ENCODE peak calls at places on chromosome 13, in ten cellular contexts. One of them, this sample, is unnamed. For H3K4me1, the result is how much of the 10 kb centered on the place peaks cover.

GRCh38 chr13:97241761-97242160 is 19.6 kb downstream of the MBNL2 start:
- DNase-seq in transverse colon: no peak
- DNase-seq in HepG2: no peak
- DNase-seq in heart right ventricle: no peak
- DNase-seq in mesendoderm: no peak
- DNase-seq in tibial artery: no peak
- DNase-seq in neural progenitor cell: no peak
- DNase-seq in CD8-positive, alpha-beta T cell: no peak
- DNase-seq in A549: no peak
- DNase-seq in ascending aorta: no peak
- DNase-seq in this sample: no peak

GRCh38 chr13:109735567-109735966 is 50.8 kb downstream of the IRS2 start:
- DNase-seq in transverse colon: no peak
- DNase-seq in HepG2: no peak
- DNase-seq in heart right ventricle: no peak
- DNase-seq in mesendoderm: no peak
- DNase-seq in tibial artery: no peak
- DNase-seq in neural progenitor cell: no peak
- DNase-seq in CD8-positive, alpha-beta T cell: no peak
- DNase-seq in A549: no peak
- DNase-seq in ascending aorta: no peak
- DNase-seq in this sample: no peak

GRCh38 chr13:34678154-34678553 is 263.9 kb upstream of the NBEA start:
- DNase-seq in transverse colon: no peak
- DNase-seq in HepG2: peak
- DNase-seq in heart right ventricle: no peak
- DNase-seq in mesendoderm: no peak
- DNase-seq in tibial artery: no peak
- DNase-seq in neural progenitor cell: no peak
- DNase-seq in CD8-positive, alpha-beta T cell: no peak
- DNase-seq in A549: peak
- DNase-seq in ascending aorta: no peak
- DNase-seq in this sample: peak

GRCh38 chr13:108959254-108959653 is 329.8 kb downstream of the MYO16 start:
- DNase-seq in transverse colon: no peak
- DNase-seq in HepG2: no peak
- DNase-seq in heart right ventricle: no peak
- DNase-seq in mesendoderm: no peak
- DNase-seq in tibial artery: no peak
- DNase-seq in neural progenitor cell: no peak
- DNase-seq in CD8-positive, alpha-beta T cell: no peak
- DNase-seq in A549: no peak
- DNase-seq in ascending aorta: no peak
- DNase-seq in this sample: no peak

GRCh38 chr13:25752957-25753540 is 298.8 kb downstream of the SHISA2 start:
- DNase-seq in transverse colon: peak
- DNase-seq in HepG2: no peak
- DNase-seq in heart right ventricle: peak
- DNase-seq in mesendoderm: no peak
- DNase-seq in tibial artery: peak
- DNase-seq in neural progenitor cell: no peak
- DNase-seq in CD8-positive, alpha-beta T cell: no peak
- DNase-seq in A549: no peak
- DNase-seq in ascending aorta: no peak
- DNase-seq in this sample: peak

GRCh38 chr13:74090397-74090796 is 43.8 kb downstream of the KLF12 start:
- DNase-seq in transverse colon: no peak
- DNase-seq in HepG2: no peak
- DNase-seq in heart right ventricle: no peak
- DNase-seq in mesendoderm: no peak
- DNase-seq in tibial artery: no peak
- DNase-seq in neural progenitor cell: no peak
- DNase-seq in CD8-positive, alpha-beta T cell: no peak
- DNase-seq in A549: no peak
- DNase-seq in ascending aorta: no peak
- DNase-seq in this sample: no peak

GRCh38 chr13:72886272-72887062 is 104.5 kb downstream of the PIBF1 start:
- DNase-seq in transverse colon: no peak
- DNase-seq in HepG2: no peak
- DNase-seq in heart right ventricle: no peak
- DNase-seq in mesendoderm: no peak
- DNase-seq in tibial artery: no peak
- DNase-seq in neural progenitor cell: no peak
- DNase-seq in CD8-positive, alpha-beta T cell: no peak
- DNase-seq in A549: no peak
- DNase-seq in ascending aorta: no peak
- DNase-seq in this sample: no peak

GRCh38 chr13:107157272-107157671 is 589.3 kb upstream of the ARGLU1 start:
- DNase-seq in transverse colon: no peak
- DNase-seq in HepG2: no peak
- DNase-seq in heart right ventricle: no peak
- DNase-seq in mesendoderm: no peak
- DNase-seq in tibial artery: no peak
- DNase-seq in neural progenitor cell: no peak
- DNase-seq in CD8-positive, alpha-beta T cell: no peak
- DNase-seq in A549: no peak
- DNase-seq in ascending aorta: no peak
- DNase-seq in this sample: no peak

GRCh38 chr13:39385621-39386231 is 217.3 kb downstream of the LHFPL6 start:
- DNase-seq in transverse colon: no peak
- DNase-seq in HepG2: no peak
- DNase-seq in heart right ventricle: no peak
- DNase-seq in mesendoderm: peak
- DNase-seq in tibial artery: no peak
- DNase-seq in neural progenitor cell: peak
- DNase-seq in CD8-positive, alpha-beta T cell: no peak
- DNase-seq in A549: no peak
- DNase-seq in ascending aorta: no peak
- DNase-seq in this sample: no peak

GRCh38 chr13:40664100-40665060 is 2.1 kb downstream of the FOXO1 start:
- DNase-seq in transverse colon: peak
- DNase-seq in HepG2: peak
- DNase-seq in heart right ventricle: peak
- DNase-seq in mesendoderm: peak
- DNase-seq in tibial artery: peak
- DNase-seq in neural progenitor cell: peak
- DNase-seq in CD8-positive, alpha-beta T cell: peak
- DNase-seq in A549: peak
- DNase-seq in ascending aorta: no peak
- DNase-seq in this sample: peak

GRCh38 chr13:30255696-30256095 is 51.7 kb downstream of the KATNAL1 start:
- DNase-seq in transverse colon: no peak
- DNase-seq in HepG2: no peak
- DNase-seq in heart right ventricle: no peak
- DNase-seq in mesendoderm: no peak
- DNase-seq in tibial artery: no peak
- DNase-seq in neural progenitor cell: no peak
- DNase-seq in CD8-positive, alpha-beta T cell: no peak
- DNase-seq in A549: no peak
- DNase-seq in ascending aorta: no peak
- DNase-seq in this sample: no peak

GRCh38 chr13:30256713-30257432 is 50.5 kb downstream of the KATNAL1 start:
- DNase-seq in transverse colon: no peak
- DNase-seq in HepG2: no peak
- DNase-seq in heart right ventricle: no peak
- DNase-seq in mesendoderm: peak
- DNase-seq in tibial artery: no peak
- DNase-seq in neural progenitor cell: no peak
- DNase-seq in CD8-positive, alpha-beta T cell: no peak
- DNase-seq in A549: peak
- DNase-seq in ascending aorta: no peak
- DNase-seq in this sample: no peak

GRCh38 chr13:30253830-30254229 is 53.5 kb downstream of the KATNAL1 start:
- DNase-seq in transverse colon: no peak
- DNase-seq in HepG2: no peak
- DNase-seq in heart right ventricle: no peak
- DNase-seq in mesendoderm: no peak
- DNase-seq in tibial artery: no peak
- DNase-seq in neural progenitor cell: no peak
- DNase-seq in CD8-positive, alpha-beta T cell: no peak
- DNase-seq in A549: no peak
- DNase-seq in ascending aorta: no peak
- DNase-seq in this sample: no peak

DNA sequence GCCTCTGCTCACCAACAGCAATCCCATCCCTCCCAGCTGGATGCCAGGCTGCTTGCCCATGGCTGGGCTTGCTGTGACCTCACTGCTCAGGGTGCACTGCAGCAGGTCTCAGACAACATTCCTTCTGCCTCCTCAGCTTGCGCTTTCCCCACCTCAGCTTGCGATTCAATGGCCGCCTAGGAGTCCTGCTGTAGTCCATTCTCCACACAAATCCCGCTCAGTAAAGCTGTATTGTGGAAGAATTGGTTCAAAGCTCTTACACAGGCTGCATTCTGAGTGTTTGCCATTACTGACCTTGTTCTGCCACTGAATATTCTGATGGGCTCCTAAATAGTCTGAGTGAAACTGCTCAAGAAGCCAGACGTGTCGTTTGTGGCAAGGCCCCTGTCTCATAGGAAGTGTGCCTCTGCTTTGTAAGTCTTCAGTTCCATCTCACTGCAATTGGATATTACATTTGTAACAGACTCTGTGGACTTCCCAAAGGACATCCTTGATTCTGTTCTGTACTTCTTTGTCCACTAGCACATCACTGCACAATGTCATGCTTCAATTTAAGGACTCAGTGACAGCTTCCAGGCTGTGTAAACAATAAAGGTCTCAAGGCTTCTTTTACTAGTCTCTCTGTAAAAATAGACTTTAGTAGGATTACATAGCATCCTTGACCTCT is 49.8 kb downstream of the KATNAL1 start:
- DNase-seq in transverse colon: no peak
- DNase-seq in HepG2: no peak
- DNase-seq in heart right ventricle: no peak
- DNase-seq in mesendoderm: peak
- DNase-seq in tibial artery: no peak
- DNase-seq in neural progenitor cell: peak
- DNase-seq in CD8-positive, alpha-beta T cell: no peak
- DNase-seq in A549: no peak
- DNase-seq in ascending aorta: no peak
- DNase-seq in this sample: no peak
- H3K4me3 ChIP-seq in transverse colon: no peak
- H3K4me3 ChIP-seq in HepG2: no peak
- H3K4me3 ChIP-seq in heart right ventricle: no peak
- H3K4me3 ChIP-seq in mesendoderm: no peak
- H3K4me3 ChIP-seq in tibial artery: no peak
- H3K4me3 ChIP-seq in neural progenitor cell: no peak
- H3K4me3 ChIP-seq in CD8-positive, alpha-beta T cell: no peak
- H3K4me3 ChIP-seq in A549: no peak
- H3K4me3 ChIP-seq in ascending aorta: no peak
- H3K4me3 ChIP-seq in this sample: no peak

DNA sequence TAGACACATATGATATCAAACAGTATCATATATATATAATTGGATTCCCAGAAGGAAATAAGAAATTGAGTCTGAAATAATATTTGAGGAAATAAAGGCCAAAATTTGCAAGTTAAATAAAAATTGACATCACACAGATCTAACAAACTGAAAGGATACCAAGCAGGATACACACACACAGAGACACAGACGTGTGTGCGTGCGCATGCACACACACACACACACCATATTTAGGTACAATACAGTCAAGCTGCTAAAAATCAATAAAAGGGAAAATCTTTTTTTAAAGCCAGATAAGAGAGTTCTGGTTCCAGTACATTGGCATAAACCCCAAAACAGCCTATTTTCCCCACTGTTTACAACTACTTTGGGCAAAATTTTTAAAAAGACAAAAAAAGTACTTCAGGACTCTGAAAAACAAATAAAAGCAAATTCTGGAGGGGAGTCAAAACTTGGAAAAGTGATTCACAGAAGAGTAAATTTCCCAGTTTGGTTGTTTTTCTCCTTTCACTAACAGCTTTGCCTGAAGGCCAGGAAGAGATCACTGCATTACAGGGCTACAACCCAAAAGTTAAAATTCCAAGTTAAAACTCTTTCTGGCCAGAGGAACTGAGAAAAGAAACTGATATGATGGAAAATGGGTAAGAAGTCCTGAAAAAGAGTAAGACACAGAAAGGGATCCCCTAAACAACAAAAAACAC is 16.2 kb downstream of the MYCBP2 start:
- DNase-seq in transverse colon: no peak
- DNase-seq in HepG2: no peak
- DNase-seq in heart right ventricle: no peak
- DNase-seq in mesendoderm: no peak
- DNase-seq in tibial artery: no peak
- DNase-seq in neural progenitor cell: no peak
- DNase-seq in CD8-positive, alpha-beta T cell: no peak
- DNase-seq in A549: no peak
- DNase-seq in ascending aorta: no peak
- DNase-seq in this sample: peak
- H3K4me1 ChIP-seq in transverse colon: half or more
- H3K4me1 ChIP-seq in HepG2: under half
- H3K4me1 ChIP-seq in heart right ventricle: under half
- H3K4me1 ChIP-seq in mesendoderm: under half
- H3K4me1 ChIP-seq in tibial artery: half or more
- H3K4me1 ChIP-seq in neural progenitor cell: under half
- H3K4me1 ChIP-seq in CD8-positive, alpha-beta T cell: half or more
- H3K4me1 ChIP-seq in A549: under half
- H3K4me1 ChIP-seq in ascending aorta: half or more
- H3K4me1 ChIP-seq in this sample: half or more

GRCh38 chr13:45974500-45974899 is 78.0 kb downstream of the ZC3H13 start:
- DNase-seq in transverse colon: no peak
- DNase-seq in HepG2: no peak
- DNase-seq in heart right ventricle: no peak
- DNase-seq in mesendoderm: no peak
- DNase-seq in tibial artery: no peak
- DNase-seq in neural progenitor cell: no peak
- DNase-seq in CD8-positive, alpha-beta T cell: no peak
- DNase-seq in A549: no peak
- DNase-seq in ascending aorta: no peak
- DNase-seq in this sample: no peak

DNA sequence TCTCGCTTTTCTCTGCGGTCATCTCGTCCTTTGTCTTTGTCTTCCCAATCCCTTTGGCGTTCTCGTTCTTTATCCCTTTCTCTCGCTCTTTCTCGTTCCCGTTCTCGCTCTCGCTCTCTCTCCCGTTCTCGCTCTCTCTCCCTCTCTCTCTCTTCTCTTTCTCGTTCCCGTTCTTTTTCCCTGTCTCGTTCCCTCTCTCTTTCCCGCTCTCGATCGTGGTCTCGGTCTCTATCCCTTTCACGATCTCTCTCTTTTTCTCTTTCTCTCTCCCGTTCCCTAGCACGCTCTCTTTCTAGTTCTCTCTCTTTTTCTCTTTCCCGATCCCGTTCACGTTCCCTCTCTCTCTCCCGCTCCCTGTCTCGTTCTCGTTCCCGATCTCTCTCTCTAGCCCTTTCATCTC is 77.2 kb downstream of the ZC3H13 start:
- DNase-seq in transverse colon: no peak
- DNase-seq in HepG2: no peak
- DNase-seq in heart right ventricle: no peak
- DNase-seq in mesendoderm: no peak
- DNase-seq in tibial artery: no peak
- DNase-seq in neural progenitor cell: no peak
- DNase-seq in CD8-positive, alpha-beta T cell: no peak
- DNase-seq in A549: no peak
- DNase-seq in ascending aorta: no peak
- DNase-seq in this sample: no peak
- H3K27ac ChIP-seq in transverse colon: no peak
- H3K27ac ChIP-seq in HepG2: no peak
- H3K27ac ChIP-seq in heart right ventricle: no peak
- H3K27ac ChIP-seq in mesendoderm: no peak
- H3K27ac ChIP-seq in tibial artery: no peak
- H3K27ac ChIP-seq in neural progenitor cell: no peak
- H3K27ac ChIP-seq in CD8-positive, alpha-beta T cell: no peak
- H3K27ac ChIP-seq in A549: no peak
- H3K27ac ChIP-seq in ascending aorta: no peak
- H3K27ac ChIP-seq in this sample: no peak

GRCh38 chr13:59038824-59039223 is 1124.9 kb downstream of the DIAPH3 start:
- DNase-seq in transverse colon: no peak
- DNase-seq in HepG2: no peak
- DNase-seq in heart right ventricle: no peak
- DNase-seq in mesendoderm: no peak
- DNase-seq in tibial artery: no peak
- DNase-seq in neural progenitor cell: no peak
- DNase-seq in CD8-positive, alpha-beta T cell: no peak
- DNase-seq in A549: peak
- DNase-seq in ascending aorta: no peak
- DNase-seq in this sample: no peak
- H3K4me3 ChIP-seq in transverse colon: no peak
- H3K4me3 ChIP-seq in HepG2: no peak
- H3K4me3 ChIP-seq in heart right ventricle: no peak
- H3K4me3 ChIP-seq in mesendoderm: no peak
- H3K4me3 ChIP-seq in tibial artery: no peak
- H3K4me3 ChIP-seq in neural progenitor cell: no peak
- H3K4me3 ChIP-seq in CD8-positive, alpha-beta T cell: no peak
- H3K4me3 ChIP-seq in A549: no peak
- H3K4me3 ChIP-seq in ascending aorta: no peak
- H3K4me3 ChIP-seq in this sample: no peak